ENCODE peak calls at places on chromosome 3, in eight cellular contexts. S is GM12891, X is adrenal gland, C is GM12892, E is spleen, W is lower leg skin, A is sigmoid colon, L is uterus. H is an unnamed sample.

GRCh38 chr3:194489736-194490612 is 3.2 kb upstream of the ATP13A3 start:
- DNase-seq in X (no peak), A (no peak), C (peak), E (no peak), W (no peak), S (peak), L (no peak), H (peak)

GRCh38 chr3:15368561-15369135 is 36.3 kb upstream of the SH3BP5 start:
- DNase-seq in S (no peak), E (no peak), C (no peak), X (no peak), A (no peak), L (no peak), W (peak), H (no peak)

GRCh38 chr3:165459924-165460540 is 263.8 kb upstream of the SLITRK3 start:
- DNase-seq in W (no peak), L (no peak), X (no peak), S (no peak), A (no peak), E (no peak), C (no peak), H (no peak)

GRCh38 chr3:177596822-177597271 is 399.6 kb upstream of the TBL1XR1 start:
- DNase-seq in X (no peak), A (peak), S (no peak), E (no peak), C (no peak), W (no peak), L (no peak), H (no peak)

GRCh38 chr3:150252462-150252861 is 155.6 kb upstream of the TSC22D2 start:
- DNase-seq in S (no peak), L (no peak), A (no peak), W (no peak), E (no peak), C (no peak), X (no peak), H (no peak)

GRCh38 chr3:149736180-149737100 is 15.8 kb downstream of the COMMD2 start:
- DNase-seq in X (no peak), C (no peak), W (no peak), A (no peak), L (no peak), S (no peak), E (no peak), H (no peak)

GRCh38 chr3:136929984-136930671 is 27.7 kb upstream of the IL20RB start:
- DNase-seq in L (peak), E (no peak), S (no peak), A (peak), C (no peak), X (peak), W (peak), H (no peak)

GRCh38 chr3:178304758-178305157 is 231.5 kb upstream of the KCNMB2 start:
- DNase-seq in S (no peak), A (no peak), C (no peak), L (no peak), W (no peak), X (no peak), E (no peak), H (peak)

GRCh38 chr3:154421067-154421466 is 8.9 kb downstream of the GPR149 start:
- DNase-seq in C (no peak), A (no peak), L (no peak), W (no peak), E (no peak), X (no peak), S (no peak), H (no peak)

GRCh38 chr3:46059432-46059831 is 32.1 kb upstream of the XCR1 start:
- DNase-seq in E (no peak), C (no peak), W (no peak), S (no peak), A (no peak), X (no peak), L (no peak), H (no peak)

GRCh38 chr3:47852604-47853397 is 49.9 kb downstream of the DHX30 start:
- DNase-seq in A (no peak), E (peak), S (no peak), C (no peak), W (no peak), L (no peak), X (no peak), H (no peak)

GRCh38 chr3:38153986-38154608 is 11.2 kb upstream of the OXSR1 start:
- DNase-seq in X (no peak), E (no peak), A (no peak), W (peak), S (no peak), L (no peak), C (no peak), H (no peak)

GRCh38 chr3:13479332-13479581 is 849 bp upstream of the HDAC11 start:
- DNase-seq in E (no peak), C (peak), A (no peak), S (no peak), X (no peak), W (no peak), L (peak), H (no peak)

DNA sequence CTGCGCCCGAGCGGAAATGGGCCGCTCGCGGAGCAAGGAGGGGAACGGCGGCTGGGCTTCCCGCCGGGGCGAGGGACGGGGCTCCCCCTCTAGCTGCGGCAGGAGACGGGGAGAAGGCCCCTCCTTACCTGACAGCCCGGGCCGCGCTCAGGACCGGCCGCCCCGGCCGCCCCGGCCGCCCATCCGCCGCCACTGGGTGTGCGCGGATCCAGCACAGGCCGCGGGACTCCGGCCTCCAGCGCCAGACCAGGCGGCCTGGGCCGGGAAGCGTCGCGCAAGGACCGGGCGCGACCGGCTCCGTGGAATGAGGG is 296 bp downstream of the TPRA1 start:
- DNase-seq in A (peak), C (peak), L (no peak), E (no peak), X (no peak), W (no peak), S (peak), H (no peak)
- TF ChIP-seq POLR2A in A (no peak), C (peak), L (no peak), E (no peak), X (no peak), W (no peak), S (no peak), H (no peak)

GRCh38 chr3:191328963-191329653 is at the start of gene CCDC50:
- DNase-seq in C (peak), X (peak), E (peak), A (peak), W (peak), S (peak), L (peak), H (peak)
- TF ChIP-seq POLR2A in C (peak), X (peak), E (no peak), A (peak), W (no peak), S (peak), L (peak), H (no peak)

DNA sequence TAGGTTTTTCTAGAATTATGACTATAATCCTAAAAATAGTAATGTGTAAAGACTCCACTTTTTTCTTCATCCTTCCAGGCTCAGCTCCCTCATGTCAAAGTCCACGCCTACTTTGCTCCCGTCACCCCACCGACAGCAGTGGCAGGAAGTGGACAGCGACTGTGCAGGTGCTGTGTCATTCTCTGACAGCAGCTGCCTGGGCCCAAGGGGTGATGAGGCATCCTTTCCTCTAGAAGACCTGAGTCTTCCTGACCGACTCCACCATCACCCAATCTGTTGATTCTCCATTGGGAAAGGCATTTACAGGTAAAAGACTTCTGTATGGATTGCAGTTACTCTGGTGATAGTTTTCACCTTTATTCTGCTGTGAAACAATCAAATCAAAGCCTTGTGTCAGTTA is 54.8 kb downstream of the UBP1 start:
- DNase-seq in X (no peak), A (no peak), E (no peak), L (no peak), S (no peak), W (no peak), C (no peak), H (no peak)
- TF ChIP-seq POLR2A in X (no peak), A (no peak), E (no peak), L (no peak), S (no peak), W (no peak), C (no peak), H (no peak)

GRCh38 chr3:51974963-51975856 is at the start of gene ABHD14A:
- DNase-seq in L (peak), X (peak), W (peak), S (peak), C (peak), A (peak), E (peak), H (peak)
- TF ChIP-seq POLR2A in L (peak), X (peak), W (no peak), S (no peak), C (peak), A (peak), E (no peak), H (peak)

DNA sequence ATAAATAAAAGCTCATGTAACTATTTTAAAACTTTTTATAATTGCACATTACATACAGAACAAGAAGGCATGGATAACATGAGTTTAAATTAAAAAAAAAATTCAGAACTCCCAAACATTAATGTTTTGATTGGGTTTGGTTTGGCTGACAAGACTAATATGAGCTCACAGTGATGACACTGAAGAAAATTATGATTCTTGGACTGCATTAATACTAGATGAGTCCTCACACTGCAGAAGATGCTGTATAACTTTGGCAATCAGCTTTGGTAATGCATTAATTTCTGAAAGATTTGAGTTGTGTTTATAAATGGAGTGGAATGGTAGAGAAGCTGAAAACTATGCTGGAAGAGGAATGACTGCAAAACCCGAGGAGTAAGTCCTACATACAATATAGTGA is 358.9 kb downstream of the PLCL2 start:
- DNase-seq in E (no peak), X (no peak), W (no peak), A (no peak), S (no peak), L (no peak), C (no peak), H (no peak)
- TF ChIP-seq POLR2A in E (no peak), X (no peak), W (no peak), A (no peak), S (no peak), L (no peak), C (no peak), H (no peak)

DNA sequence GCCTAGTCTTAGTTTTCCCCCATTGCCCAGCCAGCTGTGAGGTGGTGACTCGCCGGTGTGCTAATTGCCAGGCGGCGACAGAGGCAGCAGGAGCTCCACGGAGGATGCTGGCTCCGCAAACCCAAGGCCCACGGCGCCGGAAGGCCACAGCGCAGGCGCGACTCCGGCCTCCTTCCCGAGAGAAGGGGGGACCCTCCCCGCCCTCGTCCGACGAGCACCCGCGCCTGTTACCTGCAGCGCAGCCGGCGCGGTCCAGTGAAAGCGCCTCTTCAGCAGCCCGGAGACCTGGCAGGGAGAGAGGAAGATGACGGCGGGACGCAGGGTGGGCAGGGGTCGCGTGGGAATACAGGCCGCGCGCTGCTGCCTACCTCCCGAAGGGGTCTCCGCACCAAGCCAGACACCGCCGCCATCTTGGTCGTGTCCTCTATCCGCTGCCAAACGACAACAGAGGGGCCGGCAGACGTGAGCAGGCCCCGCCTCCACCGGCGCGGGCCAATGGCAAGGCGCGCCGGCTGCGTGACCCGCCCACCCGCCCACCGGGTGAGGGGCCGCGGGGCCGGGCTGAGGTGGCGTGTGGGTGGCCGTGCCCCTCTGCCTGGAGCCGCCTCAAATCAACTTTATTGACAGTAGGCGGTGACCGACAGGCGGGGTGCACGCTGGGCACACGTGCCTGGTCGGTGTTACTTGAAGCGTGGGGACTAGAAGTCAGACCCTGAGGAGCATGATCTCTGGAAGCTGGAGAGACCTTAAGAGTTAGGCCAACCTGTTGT is at the start of gene PDHB:
- DNase-seq in A (peak), E (peak), S (peak), X (peak), W (peak), C (peak), L (peak), H (peak)
- TF ChIP-seq POLR2A in A (peak), E (peak), S (peak), X (peak), W (no peak), C (peak), L (peak), H (peak)

GRCh38 chr3:42853739-42854302 is 21.9 kb downstream of the CYP8B1 start:
- DNase-seq in A (no peak), S (no peak), X (no peak), C (no peak), L (no peak), E (no peak), W (peak), H (no peak)

GRCh38 chr3:42856544-42856943 is 19.1 kb downstream of the CYP8B1 start:
- DNase-seq in L (no peak), E (no peak), S (no peak), W (no peak), C (no peak), A (no peak), X (no peak), H (no peak)

GRCh38 chr3:42853056-42853455 is 22.6 kb downstream of the CYP8B1 start:
- DNase-seq in L (no peak), E (no peak), A (no peak), X (no peak), W (peak), S (no peak), C (no peak), H (no peak)

GRCh38 chr3:42855219-42855546 is 20.5 kb downstream of the CYP8B1 start:
- DNase-seq in E (no peak), L (no peak), W (no peak), C (no peak), X (no peak), A (no peak), S (no peak), H (no peak)

DNA sequence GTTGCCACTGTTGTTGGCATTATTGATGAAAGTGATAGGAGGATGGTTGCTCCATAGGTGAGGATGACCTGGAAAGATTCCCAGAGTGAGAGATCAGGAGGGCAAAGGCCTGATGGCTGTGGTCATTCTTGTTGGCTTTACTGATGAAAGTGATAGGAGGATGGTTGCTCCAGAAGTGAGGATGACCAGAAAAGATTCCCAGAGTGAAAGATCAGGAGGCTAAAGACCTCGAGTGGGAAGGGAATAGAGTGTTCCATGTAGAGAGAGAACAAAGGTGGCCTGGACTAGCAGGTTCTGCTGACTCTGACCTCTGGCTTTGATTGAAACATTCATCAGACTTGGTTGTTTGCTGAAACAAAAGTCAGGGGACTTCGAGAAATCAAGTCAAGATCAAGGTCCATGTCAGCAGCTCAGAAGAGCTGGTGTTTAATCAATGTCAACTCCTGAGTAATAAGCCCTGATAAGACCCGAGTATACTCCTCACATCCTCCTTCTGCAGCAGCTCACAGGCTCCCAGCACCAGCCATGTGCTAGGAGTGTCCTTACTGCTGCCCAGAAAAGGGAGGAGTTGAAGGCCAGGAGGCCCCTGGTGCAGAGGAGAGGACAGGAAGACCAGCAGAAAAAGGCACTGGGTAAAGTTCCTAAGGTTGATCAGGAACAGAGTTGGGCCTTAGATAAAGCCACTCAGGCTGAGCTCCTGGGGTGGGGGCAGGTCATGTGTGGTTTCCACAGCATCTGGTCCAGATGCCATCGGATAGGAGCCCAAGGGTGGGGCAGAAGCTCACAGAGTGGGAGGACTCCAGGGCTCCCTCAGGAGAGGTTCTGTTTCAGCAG is 19.9 kb downstream of the CYP8B1 start:
- DNase-seq in S (no peak), A (no peak), X (no peak), C (no peak), E (no peak), L (no peak), W (peak), H (no peak)
- TF ChIP-seq POLR2A in S (no peak), A (no peak), X (no peak), C (no peak), E (no peak), L (no peak), W (no peak), H (no peak)

GRCh38 chr3:111072016-111072891 is 638 bp downstream of the NECTIN3 start:
- DNase-seq in L (peak), S (no peak), X (peak), W (peak), C (no peak), E (peak), A (peak), H (no peak)
- TF ChIP-seq POLR2A in L (no peak), S (no peak), X (no peak), W (no peak), C (no peak), E (no peak), A (no peak), H (no peak)

DNA sequence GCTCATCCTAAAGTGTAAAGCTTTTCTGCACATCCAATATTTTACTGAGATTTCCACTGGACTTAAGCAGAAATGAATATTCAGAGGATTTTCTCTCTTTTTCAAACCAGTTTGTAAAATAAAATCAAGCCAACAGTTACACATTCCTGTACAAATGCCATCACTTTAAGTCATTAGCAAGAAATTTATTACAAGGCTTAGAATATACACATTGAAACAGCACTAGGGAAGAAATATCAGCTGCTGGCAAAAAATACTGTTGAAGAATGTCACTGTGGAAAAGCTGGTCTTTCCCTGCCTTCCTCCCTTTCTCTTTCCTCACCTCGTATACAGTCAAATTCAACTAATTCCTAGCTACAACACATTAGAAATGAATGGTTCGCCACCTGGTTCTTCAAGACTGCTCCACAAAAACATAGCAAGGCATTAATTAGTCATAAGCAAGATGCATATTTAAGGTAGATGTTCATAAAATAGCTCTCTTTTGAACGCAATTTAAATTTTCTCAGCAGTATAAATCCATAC is 21.3 kb downstream of the PLOD2 start:
- DNase-seq in X (no peak), E (no peak), S (no peak), L (no peak), W (no peak), C (no peak), A (no peak), H (no peak)
- TF ChIP-seq POLR2A in X (no peak), E (no peak), S (no peak), L (no peak), W (no peak), C (no peak), A (no peak), H (no peak)